ENCODE peak calls at places on chromosomes 6 and 20, in six cellular contexts. K is Peyer's patch, U is fibroblast of the aortic adventitia, V is nephron progenitor cell, P is sigmoid colon, S is astrocyte of the cerebellum. H is an unnamed sample.

GRCh38 chr20:8305449-8305978 is 173.4 kb downstream of the PLCB1 start:
- DNase-seq in K (peak), U (peak), V (peak), P (no peak), S (no peak), H (peak)

GRCh38 chr20:12891643-12892042 is 117.1 kb upstream of the SPTLC3 start:
- DNase-seq in K (no peak), U (no peak), V (no peak), P (no peak), S (no peak), H (no peak)

GRCh38 chr6:149233056-149233715 is 84.3 kb upstream of the TAB2 start:
- DNase-seq in K (no peak), U (peak), V (no peak), P (no peak), S (peak), H (no peak)

GRCh38 chr6:156980948-156981347 is 203.8 kb downstream of the ARID1B start:
- DNase-seq in K (no peak), U (no peak), V (no peak), P (no peak), S (no peak), H (no peak)

GRCh38 chr6:34926655-34927054 is 37.6 kb downstream of the ANKS1A start:
- DNase-seq in K (no peak), U (peak), V (no peak), P (no peak), S (no peak), H (no peak)

GRCh38 chr6:131258010-131258652 is 122.9 kb downstream of the AKAP7 start:
- DNase-seq in K (no peak), U (no peak), V (no peak), P (no peak), S (no peak), H (no peak)

GRCh38 chr6:42710316-42710715 is 12.1 kb downstream of the PRPH2 start:
- DNase-seq in K (no peak), U (no peak), V (peak), P (no peak), S (no peak), H (no peak)

GRCh38 chr20:47127986-47128385 is 228.5 kb downstream of the ZMYND8 start:
- DNase-seq in K (no peak), U (no peak), V (no peak), P (no peak), S (no peak), H (no peak)

GRCh38 chr20:54167909-54168872 is 5.6 kb downstream of the CYP24A1 start:
- DNase-seq in K (no peak), U (no peak), V (no peak), P (no peak), S (no peak), H (no peak)

GRCh38 chr20:43448748-43449535 is 8.8 kb upstream of the SRSF6 start:
- DNase-seq in K (peak), U (peak), V (peak), P (no peak), S (no peak), H (no peak)

GRCh38 chr20:5397418-5397817 is 80.7 kb upstream of the PROKR2 start:
- DNase-seq in K (no peak), U (no peak), V (no peak), P (no peak), S (peak), H (no peak)

GRCh38 chr6:170162011-170162770 is 128.7 kb downstream of the DLL1 start:
- DNase-seq in K (no peak), U (no peak), V (no peak), P (peak), S (no peak), H (no peak)

GRCh38 chr6:135941275-135941674 is 89.8 kb downstream of the PDE7B start:
- DNase-seq in K (no peak), U (peak), V (no peak), P (no peak), S (no peak), H (no peak)

GRCh38 chr6:132832891-132833290 is 18.5 kb downstream of the RPS12 start:
- DNase-seq in K (no peak), U (no peak), V (no peak), P (no peak), S (no peak), H (no peak)

GRCh38 chr6:3139090-3139903 is 18.0 kb downstream of the TUBB2A start:
- DNase-seq in K (peak), U (no peak), V (no peak), P (peak), S (no peak), H (peak)

GRCh38 chr20:32920066-32920465 is 61.3 kb downstream of the EFCAB8 start:
- DNase-seq in K (no peak), U (no peak), V (no peak), P (no peak), S (no peak), H (no peak)

GRCh38 chr20:49579874-49580817 is 12.2 kb upstream of the PTGIS start:
- DNase-seq in K (no peak), U (peak), V (no peak), P (peak), S (peak), H (peak)

GRCh38 chr6:44731485-44732095 is 344.1 kb downstream of the CDC5L start:
- DNase-seq in K (no peak), U (no peak), V (no peak), P (no peak), S (no peak), H (no peak)

GRCh38 chr20:47309806-47310426 is 46.6 kb downstream of the ZMYND8 start:
- DNase-seq in K (no peak), U (no peak), V (no peak), P (peak), S (no peak), H (no peak)

DNA sequence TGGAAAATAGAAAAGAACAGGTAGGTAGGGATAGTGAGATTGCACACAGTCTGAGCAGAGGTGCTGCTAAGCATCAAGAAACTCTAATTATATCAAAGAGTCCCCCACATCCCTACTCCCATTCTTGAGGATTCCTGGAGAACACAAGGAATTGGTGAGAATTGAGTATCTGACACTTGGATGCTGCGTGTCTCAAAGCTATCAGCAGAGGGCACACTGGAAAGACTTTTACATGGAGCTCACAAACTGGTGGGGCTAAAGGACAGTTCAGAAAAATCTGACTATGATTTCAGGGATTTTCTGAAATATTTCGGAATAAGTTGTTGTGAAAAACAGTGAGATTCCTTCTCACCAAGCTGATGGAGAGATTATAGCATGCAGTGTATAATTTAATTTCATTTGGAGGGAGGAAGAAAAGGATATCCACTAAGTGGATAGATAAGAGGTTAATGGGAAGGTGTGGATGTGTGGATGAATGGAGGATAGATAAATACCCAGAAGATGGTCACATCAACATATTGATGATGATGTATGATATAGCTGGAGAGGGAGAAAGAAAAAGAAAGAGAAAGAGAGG is 215.4 kb upstream of the DEFB112 start:
- DNase-seq in K (no peak), U (no peak), V (no peak), P (no peak), S (no peak), H (no peak)
- TF ChIP-seq CTCF in K (no peak), U (no peak), V (peak), P (peak), S (no peak), H (no peak)

GRCh38 chr6:106883808-106884262 is 90.7 kb downstream of the CD24 start:
- DNase-seq in K (no peak), U (no peak), V (no peak), P (no peak), S (no peak), H (no peak)
- TF ChIP-seq CTCF in K (no peak), U (no peak), V (no peak), P (no peak), S (no peak), H (no peak)

GRCh38 chr6:153028261-153028660 is 25.8 kb upstream of the MTRF1L start:
- DNase-seq in K (no peak), U (peak), V (no peak), P (no peak), S (no peak), H (no peak)

GRCh38 chr6:153034139-153034538 is 31.6 kb upstream of the MTRF1L start:
- DNase-seq in K (no peak), U (no peak), V (no peak), P (no peak), S (no peak), H (no peak)

GRCh38 chr6:153031335-153031955 is 28.9 kb upstream of the MTRF1L start:
- DNase-seq in K (no peak), U (peak), V (no peak), P (no peak), S (no peak), H (no peak)

GRCh38 chr6:153028963-153029362 is 26.5 kb upstream of the MTRF1L start:
- DNase-seq in K (no peak), U (no peak), V (no peak), P (no peak), S (no peak), H (no peak)

GRCh38 chr6:153032255-153032882 is 29.9 kb upstream of the MTRF1L start:
- DNase-seq in K (no peak), U (peak), V (no peak), P (no peak), S (peak), H (no peak)
- TF ChIP-seq CTCF in K (no peak), U (peak), V (peak), P (no peak), S (no peak), H (peak)

GRCh38 chr6:110878751-110879539 is 4.4 kb downstream of the AMD1 start:
- DNase-seq in K (peak), U (peak), V (peak), P (no peak), S (no peak), H (no peak)
- TF ChIP-seq CTCF in K (no peak), U (peak), V (peak), P (peak), S (peak), H (peak)

GRCh38 chr20:37897008-37897548 is 5.8 kb upstream of the VSTM2L start:
- DNase-seq in K (no peak), U (peak), V (peak), P (no peak), S (peak), H (no peak)
- TF ChIP-seq CTCF in K (no peak), U (peak), V (peak), P (no peak), S (peak), H (no peak)

GRCh38 chr20:25484224-25484846 is 76.9 kb downstream of the GINS1 start:
- DNase-seq in K (no peak), U (no peak), V (no peak), P (no peak), S (no peak), H (no peak)
- TF ChIP-seq CTCF in K (no peak), U (no peak), V (no peak), P (no peak), S (no peak), H (no peak)

GRCh38 chr6:68778356-68779020 is 143.4 kb downstream of the ADGRB3 start:
- DNase-seq in K (no peak), U (peak), V (peak), P (no peak), S (peak), H (no peak)
- TF ChIP-seq CTCF in K (no peak), U (peak), V (peak), P (peak), S (peak), H (no peak)

GRCh38 chr20:62887147-62887859 is 25.7 kb upstream of the TCFL5 start:
- DNase-seq in K (peak), U (peak), V (no peak), P (peak), S (peak), H (no peak)
- TF ChIP-seq CTCF in K (no peak), U (no peak), V (no peak), P (no peak), S (peak), H (no peak)

GRCh38 chr6:167791036-167791779 is 35.5 kb upstream of the AFDN start:
- DNase-seq in K (no peak), U (no peak), V (no peak), P (no peak), S (no peak), H (no peak)
- TF ChIP-seq CTCF in K (no peak), U (no peak), V (no peak), P (no peak), S (no peak), H (no peak)

GRCh38 chr6:1551236-1551635 is 58.5 kb upstream of the FOXC1 start:
- DNase-seq in K (no peak), U (no peak), V (no peak), P (no peak), S (no peak), H (no peak)

GRCh38 chr6:1553562-1554088 is 56.1 kb upstream of the FOXC1 start:
- DNase-seq in K (no peak), U (no peak), V (no peak), P (no peak), S (no peak), H (no peak)

GRCh38 chr6:1554881-1555569 is 54.7 kb upstream of the FOXC1 start:
- DNase-seq in K (peak), U (peak), V (no peak), P (peak), S (no peak), H (peak)

GRCh38 chr6:1554241-1554880 is 55.4 kb upstream of the FOXC1 start:
- DNase-seq in K (peak), U (no peak), V (no peak), P (no peak), S (no peak), H (no peak)

GRCh38 chr6:1552296-1552761 is 57.4 kb upstream of the FOXC1 start:
- DNase-seq in K (no peak), U (peak), V (no peak), P (no peak), S (no peak), H (no peak)
- TF ChIP-seq CTCF in K (no peak), U (peak), V (no peak), P (no peak), S (peak), H (peak)

H was measured in CD14-positive monocyte.